ENCODE peak calls at places on chromosomes 5 and 9, in six cellular contexts. G, R, O, J, H and D are unnamed samples.

GRCh38 chr5:1937590-1937989 is 54.9 kb upstream of the IRX4 start:
- DNase-seq in G (no peak), R (no peak), O (no peak), J (no peak), H (no peak), D (no peak)

GRCh38 chr9:75170898-75171360 is 82.6 kb downstream of the OSTF1 start:
- DNase-seq in G (no peak), R (no peak), O (no peak), J (no peak), H (no peak), D (no peak)

GRCh38 chr5:103111458-103111857 is 8.5 kb downstream of the GIN1 start:
- DNase-seq in G (no peak), R (no peak), O (no peak), J (no peak), H (peak; percentile 22), D (no peak)

GRCh38 chr5:153752890-153753289 is 262.4 kb downstream of the GRIA1 start:
- DNase-seq in G (no peak), R (no peak), O (no peak), J (no peak), H (no peak), D (no peak)

GRCh38 chr9:34259315-34259714 is 69.8 kb downstream of the KIF24 start:
- DNase-seq in G (no peak), R (no peak), O (no peak), J (no peak), H (no peak), D (no peak)

GRCh38 chr9:4739587-4740372 is 1.2 kb downstream of the AK3 start:
- DNase-seq in G (no peak), R (no peak), O (no peak), J (no peak), H (no peak), D (no peak)

GRCh38 chr5:132867046-132867451 is 607 bp downstream of the UQCRQ start:
- DNase-seq in G (no peak), R (no peak), O (no peak), J (no peak), H (no peak), D (no peak)

GRCh38 chr5:126416266-126416925 is 6.8 kb upstream of the GRAMD2B start:
- DNase-seq in G (no peak), R (no peak), O (no peak), J (no peak), H (no peak), D (no peak)

GRCh38 chr5:14444988-14445387 is 136.6 kb upstream of the OTULINL start:
- DNase-seq in G (no peak), R (no peak), O (peak; percentile 74), J (no peak), H (no peak), D (no peak)

GRCh38 chr5:157290981-157291711 is 25.2 kb downstream of the CYFIP2 start:
- DNase-seq in G (no peak), R (no peak), O (no peak), J (no peak), H (peak; percentile 72), D (no peak)

GRCh38 chr5:2149196-2149541 is 266.4 kb upstream of the IRX4 start:
- DNase-seq in G (no peak), R (no peak), O (no peak), J (peak; percentile 66), H (peak; percentile 28), D (no peak)